ENCODE peak calls at places on chromosome 6, in eight cellular contexts. J, L, E, F, P, A, R and H are unnamed samples.

GRCh38 chr6:14121936-14122344 is 4.4 kb downstream of the CD83 start:
- DNase-seq in L (no peak), A (no peak), E (no peak), R (no peak), J (no peak), F (no peak), P (no peak), H (no peak)

GRCh38 chr6:121838842-121839241 is 403.4 kb downstream of the GJA1 start:
- DNase-seq in R (peak), F (no peak), E (no peak), J (peak), A (no peak), P (no peak), L (no peak), H (no peak)

GRCh38 chr6:132198040-132198439 is 203.2 kb downstream of the MOXD1 start:
- DNase-seq in J (no peak), L (no peak), P (no peak), R (peak), F (no peak), A (no peak), E (no peak), H (no peak)

GRCh38 chr6:46925563-46926253 is 4.0 kb upstream of the ADGRF5 start:
- DNase-seq in A (no peak), R (peak), J (peak), E (peak), F (no peak), L (no peak), P (no peak), H (no peak)

GRCh38 chr6:144969154-144969553 is 684.0 kb downstream of the UTRN start:
- DNase-seq in A (no peak), E (no peak), F (no peak), J (no peak), P (no peak), L (no peak), R (no peak), H (no peak)

GRCh38 chr6:123945386-123945785 is 141.7 kb downstream of the NKAIN2 start:
- DNase-seq in R (no peak), J (no peak), L (no peak), F (no peak), A (no peak), E (no peak), P (no peak), H (no peak)

GRCh38 chr6:3022765-3023662 is 23.3 kb downstream of the NQO2 start:
- DNase-seq in J (no peak), F (no peak), R (peak), L (no peak), P (no peak), E (no peak), A (peak), H (no peak)

GRCh38 chr6:166671434-166672061 is 44.5 kb upstream of the RPS6KA2 start:
- DNase-seq in L (peak), R (no peak), E (no peak), A (no peak), F (no peak), P (no peak), J (no peak), H (peak)

GRCh38 chr6:33904050-33904827 is 100.4 kb upstream of the MLN start:
- DNase-seq in J (no peak), F (peak), E (no peak), P (peak), A (peak), R (no peak), L (peak), H (no peak)

GRCh38 chr6:38176797-38177751 is 357.5 kb downstream of the ZFAND3 start:
- DNase-seq in F (no peak), E (no peak), A (no peak), J (no peak), P (no peak), R (no peak), L (peak), H (no peak)

GRCh38 chr6:35727206-35727934 is 9.5 kb upstream of the ARMC12 start:
- DNase-seq in P (no peak), F (no peak), A (no peak), E (peak), L (peak), J (peak), R (peak), H (no peak)